ENCODE peak calls at places on chromosomes 6 and 20, in eight cellular contexts. I is AG04450, L is germinal center, A is omental fat pad, X is T-helper 17 cell, W is foreskin fibroblast, U is fibroblast of the conjunctiva, V is midbrain. O is an unnamed sample.

GRCh38 chr6:87766211-87766610 is 64.2 kb upstream of the AKIRIN2 start:
- DNase-seq in V (no peak), X (no peak), A (no peak), L (no peak), U (no peak), I (no peak), W (no peak), O (no peak)

GRCh38 chr20:34334654-34335407 is 28.2 kb upstream of the ITCH start:
- DNase-seq in L (no peak), W (peak), U (no peak), A (no peak), I (no peak), V (peak), X (no peak), O (no peak)

GRCh38 chr6:39003072-39003471 is 45.5 kb upstream of the GLP1R start:
- DNase-seq in X (no peak), V (no peak), L (no peak), W (no peak), U (no peak), A (no peak), I (no peak), O (peak)

GRCh38 chr6:82875573-82876185 is 190.0 kb downstream of the UBE3D start:
- DNase-seq in A (no peak), U (no peak), I (peak), V (no peak), X (no peak), L (no peak), W (peak), O (no peak)

GRCh38 chr6:163539101-163539762 is 124.7 kb downstream of the QKI start:
- DNase-seq in A (no peak), I (no peak), U (no peak), L (no peak), X (no peak), W (no peak), V (no peak), O (no peak)

GRCh38 chr20:32485770-32486248 is 99.3 kb downstream of the NOL4L start:
- DNase-seq in I (no peak), L (no peak), A (no peak), U (no peak), X (no peak), W (no peak), V (no peak), O (no peak)

GRCh38 chr20:20759132-20759531 is 46.7 kb upstream of the RALGAPA2 start:
- DNase-seq in X (no peak), A (no peak), U (no peak), W (no peak), I (no peak), L (no peak), V (peak), O (no peak)

GRCh38 chr6:104969785-104970581 is 13.1 kb downstream of the LIN28B start:
- DNase-seq in W (peak), L (no peak), U (no peak), I (no peak), X (no peak), V (no peak), A (no peak), O (no peak)

GRCh38 chr20:8867346-8867745 is 201.5 kb upstream of the PLCB4 start:
- DNase-seq in W (no peak), V (no peak), A (no peak), I (no peak), U (no peak), L (no peak), X (no peak), O (no peak)

GRCh38 chr6:170066679-170067078 is 224.2 kb downstream of the DLL1 start:
- DNase-seq in I (no peak), A (no peak), L (no peak), V (no peak), X (no peak), U (no peak), W (no peak), O (no peak)

GRCh38 chr6:101626264-101626663 is 232.8 kb downstream of the GRIK2 start:
- DNase-seq in X (no peak), L (no peak), I (no peak), U (no peak), W (no peak), V (peak), A (no peak), O (no peak)

GRCh38 chr20:24971702-24972101 is 20.8 kb downstream of the APMAP start:
- DNase-seq in X (no peak), W (no peak), V (no peak), A (no peak), I (no peak), U (no peak), L (no peak), O (no peak)

O was measured in AML-193.